ENCODE peak calls at places on chromosomes 12 and 14, in nine cellular contexts. U is tibial artery, E is Peyer's patch, F is AG09309, X is H1, J is cardiac fibroblast, P is astrocyte of the spinal cord, C is Calu3, K is choroid plexus epithelial cell. Z is an unnamed sample.

GRCh38 chr12:131093971-131094830 is 140.5 kb downstream of the ADGRD1 start:
- DNase-seq in U (peak), E (peak), F (no peak), X (no peak), J (no peak), P (no peak), C (no peak), K (no peak), Z (no peak)

GRCh38 chr12:60689137-60689536 is 1093.3 kb downstream of the SLC16A7 start:
- DNase-seq in U (no peak), E (no peak), F (no peak), X (no peak), J (no peak), P (no peak), C (no peak), K (no peak), Z (no peak)

GRCh38 chr12:1803736-1804135 is 16.6 kb upstream of the LRTM2 start:
- DNase-seq in U (no peak), E (peak), F (no peak), X (no peak), J (no peak), P (no peak), C (no peak), K (no peak), Z (no peak)

GRCh38 chr14:33987565-33988080 is 36.7 kb upstream of the EGLN3 start:
- DNase-seq in U (no peak), E (no peak), F (no peak), X (no peak), J (no peak), P (no peak), C (no peak), K (no peak), Z (no peak)

GRCh38 chr12:51855586-51856428 is 7.3 kb upstream of the FIGNL2 start:
- DNase-seq in U (no peak), E (no peak), F (no peak), X (peak), J (peak), P (peak), C (no peak), K (no peak), Z (no peak)

GRCh38 chr12:79424109-79424721 is 266.5 kb downstream of the PAWR start:
- DNase-seq in U (no peak), E (no peak), F (peak), X (no peak), J (peak), P (peak), C (peak), K (peak), Z (no peak)

GRCh38 chr14:25759251-25759650 is 709.3 kb upstream of the STXBP6 start:
- DNase-seq in U (no peak), E (no peak), F (no peak), X (no peak), J (no peak), P (no peak), C (no peak), K (no peak), Z (no peak)

GRCh38 chr12:50222275-50222783 is 55.2 kb upstream of the CERS5 start:
- DNase-seq in U (peak), E (no peak), F (peak), X (no peak), J (peak), P (peak), C (no peak), K (peak), Z (no peak)

GRCh38 chr12:4960547-4960946 is 50.8 kb downstream of the KCNA1 start:
- DNase-seq in U (no peak), E (no peak), F (no peak), X (no peak), J (no peak), P (no peak), C (no peak), K (no peak), Z (no peak)

GRCh38 chr12:5494343-5494742 is 62.4 kb downstream of the NTF3 start:
- DNase-seq in U (no peak), E (no peak), F (no peak), X (no peak), J (no peak), P (no peak), C (no peak), K (no peak), Z (no peak)

GRCh38 chr12:70648831-70649230 is 11.6 kb upstream of the PTPRB start:
- DNase-seq in U (no peak), E (no peak), F (peak), X (no peak), J (peak), P (peak), C (no peak), K (peak), Z (no peak)

GRCh38 chr12:122029620-122030426 is 8.1 kb downstream of the BCL7A start:
- DNase-seq in U (no peak), E (no peak), F (no peak), X (no peak), J (no peak), P (no peak), C (no peak), K (no peak), Z (no peak)

GRCh38 chr14:36866867-36867266 is 205.2 kb downstream of the PAX9 start:
- DNase-seq in U (no peak), E (no peak), F (no peak), X (no peak), J (no peak), P (no peak), C (no peak), K (no peak), Z (no peak)

GRCh38 chr12:122203301-122203967 is at the start of gene B3GNT4:
- DNase-seq in U (peak), E (peak), F (no peak), X (peak), J (peak), P (peak), C (peak), K (peak), Z (peak)

GRCh38 chr12:130955238-130955816 is 1.6 kb downstream of the ADGRD1 start:
- DNase-seq in U (no peak), E (no peak), F (no peak), X (no peak), J (no peak), P (no peak), C (no peak), K (no peak), Z (no peak)

GRCh38 chr12:106138279-106138645 is 492 bp downstream of the NUAK1 start:
- DNase-seq in U (no peak), E (no peak), F (no peak), X (no peak), J (no peak), P (no peak), C (no peak), K (no peak), Z (no peak)

GRCh38 chr12:6229823-6230222 is 29.6 kb downstream of the CD9 start:
- DNase-seq in U (peak), E (no peak), F (peak), X (no peak), J (peak), P (peak), C (no peak), K (peak), Z (no peak)

GRCh38 chr14:41830679-41831078 is 224.0 kb downstream of the LRFN5 start:
- DNase-seq in U (no peak), E (no peak), F (peak), X (no peak), J (peak), P (peak), C (no peak), K (peak), Z (no peak)

GRCh38 chr14:57029620-57030253 is 219.5 kb upstream of the OTX2 start:
- DNase-seq in U (no peak), E (no peak), F (no peak), X (no peak), J (no peak), P (no peak), C (no peak), K (no peak), Z (no peak)

GRCh38 chr12:128336506-128336905 is 69.5 kb downstream of the TMEM132C start:
- DNase-seq in U (no peak), E (no peak), F (no peak), X (no peak), J (no peak), P (no peak), C (no peak), K (no peak), Z (no peak)

GRCh38 chr12:39712334-39712733 is 92.7 kb upstream of the ABCD2 start:
- DNase-seq in U (no peak), E (no peak), F (no peak), X (no peak), J (no peak), P (no peak), C (no peak), K (no peak), Z (no peak)

GRCh38 chr12:50401383-50402155 is 884 bp downstream of the LARP4 start:
- DNase-seq in U (no peak), E (no peak), F (peak), X (no peak), J (peak), P (peak), C (no peak), K (peak), Z (no peak)

GRCh38 chr12:64665506-64665905 is 55.2 kb downstream of the RASSF3 start:
- DNase-seq in U (no peak), E (no peak), F (no peak), X (peak), J (no peak), P (no peak), C (peak), K (peak), Z (no peak)

GRCh38 chr12:17588968-17589367 is 501.0 kb downstream of the RERGL start:
- DNase-seq in U (no peak), E (no peak), F (no peak), X (no peak), J (no peak), P (no peak), C (peak), K (no peak), Z (no peak)

GRCh38 chr12:68317047-68317667 is 15.0 kb downstream of the MDM1 start:
- DNase-seq in U (no peak), E (no peak), F (no peak), X (no peak), J (peak), P (peak), C (peak), K (peak), Z (no peak)

GRCh38 chr14:69519701-69520100 is 35.2 kb downstream of the PLEKHD1 start:
- DNase-seq in U (no peak), E (no peak), F (no peak), X (no peak), J (no peak), P (no peak), C (no peak), K (no peak), Z (no peak)

GRCh38 chr12:102806592-102806991 is 110.5 kb downstream of the PAH start:
- DNase-seq in U (no peak), E (no peak), F (no peak), X (no peak), J (no peak), P (no peak), C (no peak), K (no peak), Z (no peak)

GRCh38 chr14:85528882-85529585 is 910 bp upstream of the FLRT2 start:
- DNase-seq in U (no peak), E (no peak), F (no peak), X (no peak), J (peak), P (peak), C (no peak), K (peak), Z (no peak)

GRCh38 chr14:99264691-99265090 is 7.3 kb downstream of the BCL11B start:
- DNase-seq in U (peak), E (no peak), F (no peak), X (no peak), J (no peak), P (no peak), C (no peak), K (no peak), Z (no peak)

GRCh38 chr14:23056257-23056955 is 914 bp downstream of the CDH24 start:
- DNase-seq in U (peak), E (peak), F (no peak), X (peak), J (peak), P (peak), C (peak), K (peak), Z (peak)

GRCh38 chr14:64910847-64911495 is 3.3 kb upstream of the CHURC1 start:
- DNase-seq in U (no peak), E (no peak), F (no peak), X (no peak), J (peak), P (peak), C (peak), K (peak), Z (no peak)

GRCh38 chr14:30211326-30211725 is 283.7 kb upstream of the PRKD1 start:
- DNase-seq in U (no peak), E (no peak), F (no peak), X (no peak), J (peak), P (peak), C (no peak), K (peak), Z (no peak)

GRCh38 chr12:27498761-27499160 is 25.2 kb upstream of the PPFIBP1 start:
- DNase-seq in U (no peak), E (no peak), F (no peak), X (no peak), J (peak), P (no peak), C (no peak), K (peak), Z (no peak)

DNA sequence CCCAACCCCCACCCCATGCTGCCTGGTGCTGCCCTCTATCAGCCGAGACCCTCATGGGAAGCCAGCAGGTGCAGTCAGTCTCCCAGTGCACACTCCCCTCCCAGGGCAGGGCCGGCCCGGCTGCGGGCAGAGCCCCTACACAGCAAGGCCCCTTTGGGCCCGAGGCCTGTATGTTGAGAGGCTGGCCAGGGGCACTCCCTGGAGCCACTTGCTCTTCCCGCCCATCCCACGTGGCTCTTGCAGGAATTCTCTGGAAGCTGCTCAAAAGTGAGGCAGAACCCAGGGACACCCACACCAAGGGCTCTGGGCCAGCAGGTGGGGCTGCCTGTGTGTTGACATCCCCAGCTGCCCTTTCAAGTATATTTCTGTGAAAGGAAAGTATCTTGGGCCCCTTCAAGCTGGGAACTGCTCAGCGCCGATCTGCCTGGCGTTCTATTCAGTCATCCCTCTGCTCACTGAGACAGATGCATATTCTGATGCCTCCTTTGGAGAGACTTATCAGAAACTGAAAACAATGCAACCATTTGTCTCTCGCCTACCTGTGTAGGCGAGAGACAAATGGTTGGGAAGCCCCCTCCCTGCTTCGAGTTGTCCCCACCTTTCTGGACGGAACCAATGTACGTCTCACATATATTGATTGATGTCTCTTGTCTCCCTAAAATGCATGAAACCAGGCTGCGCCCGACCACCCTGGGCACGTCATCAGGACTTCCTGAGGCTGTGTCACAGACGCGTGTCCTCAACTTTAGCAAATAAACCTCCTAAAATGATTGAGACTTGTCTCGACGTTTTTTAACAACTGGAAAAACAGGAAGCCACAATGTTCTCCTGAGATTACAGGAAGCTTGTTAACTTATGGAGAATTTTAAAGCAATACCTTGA is 6.0 kb downstream of the GPR132 start:
- DNase-seq in U (no peak), E (no peak), F (no peak), X (peak), J (peak), P (no peak), C (no peak), K (no peak), Z (no peak)
- TF ChIP-seq CTCF in U (no peak), E (no peak), F (no peak), X (no peak), J (no peak), P (no peak), C (no peak), K (no peak), Z (no peak)

GRCh38 chr14:92668266-92668973 is 80.0 kb downstream of the LGMN start:
- DNase-seq in U (no peak), E (no peak), F (no peak), X (no peak), J (no peak), P (no peak), C (no peak), K (no peak), Z (no peak)

GRCh38 chr14:92673601-92674000 is 74.8 kb downstream of the LGMN start:
- DNase-seq in U (no peak), E (no peak), F (no peak), X (no peak), J (no peak), P (no peak), C (no peak), K (no peak), Z (no peak)

GRCh38 chr14:92670967-92671366 is 77.5 kb downstream of the LGMN start:
- DNase-seq in U (no peak), E (no peak), F (no peak), X (no peak), J (no peak), P (peak), C (no peak), K (peak), Z (no peak)

GRCh38 chr14:92666251-92666650 is 82.2 kb downstream of the LGMN start:
- DNase-seq in U (no peak), E (no peak), F (no peak), X (no peak), J (no peak), P (no peak), C (no peak), K (no peak), Z (no peak)

DNA sequence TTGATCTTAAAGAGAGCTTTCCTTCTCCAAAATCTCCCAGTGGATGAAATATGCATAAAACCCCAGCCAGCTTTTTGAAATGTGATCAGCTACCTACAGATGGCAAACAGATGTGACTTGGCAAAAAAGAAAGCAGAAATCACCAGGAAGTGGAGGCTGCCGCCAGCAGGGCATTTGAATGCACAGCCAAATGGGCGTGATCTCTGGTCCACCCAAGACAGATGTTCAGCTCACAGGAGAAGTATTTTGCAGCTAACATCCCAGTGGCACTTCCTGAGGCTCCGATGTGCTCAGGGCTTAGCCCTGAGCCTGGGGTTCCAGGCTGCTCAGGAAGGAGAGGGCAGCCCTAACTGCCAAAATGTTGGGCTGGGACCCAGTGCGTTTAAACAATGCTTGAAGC is 78.2 kb downstream of the LGMN start:
- DNase-seq in U (no peak), E (no peak), F (peak), X (no peak), J (peak), P (peak), C (no peak), K (peak), Z (no peak)
- TF ChIP-seq CTCF in U (no peak), E (no peak), F (peak), X (no peak), J (peak), P (peak), C (no peak), K (peak), Z (no peak)

GRCh38 chr12:54612216-54612750 is 22.4 kb downstream of the LACRT start:
- DNase-seq in U (no peak), E (no peak), F (no peak), X (no peak), J (no peak), P (no peak), C (no peak), K (no peak), Z (no peak)
- TF ChIP-seq CTCF in U (no peak), E (no peak), F (no peak), X (no peak), J (no peak), P (no peak), C (no peak), K (no peak), Z (no peak)

DNA sequence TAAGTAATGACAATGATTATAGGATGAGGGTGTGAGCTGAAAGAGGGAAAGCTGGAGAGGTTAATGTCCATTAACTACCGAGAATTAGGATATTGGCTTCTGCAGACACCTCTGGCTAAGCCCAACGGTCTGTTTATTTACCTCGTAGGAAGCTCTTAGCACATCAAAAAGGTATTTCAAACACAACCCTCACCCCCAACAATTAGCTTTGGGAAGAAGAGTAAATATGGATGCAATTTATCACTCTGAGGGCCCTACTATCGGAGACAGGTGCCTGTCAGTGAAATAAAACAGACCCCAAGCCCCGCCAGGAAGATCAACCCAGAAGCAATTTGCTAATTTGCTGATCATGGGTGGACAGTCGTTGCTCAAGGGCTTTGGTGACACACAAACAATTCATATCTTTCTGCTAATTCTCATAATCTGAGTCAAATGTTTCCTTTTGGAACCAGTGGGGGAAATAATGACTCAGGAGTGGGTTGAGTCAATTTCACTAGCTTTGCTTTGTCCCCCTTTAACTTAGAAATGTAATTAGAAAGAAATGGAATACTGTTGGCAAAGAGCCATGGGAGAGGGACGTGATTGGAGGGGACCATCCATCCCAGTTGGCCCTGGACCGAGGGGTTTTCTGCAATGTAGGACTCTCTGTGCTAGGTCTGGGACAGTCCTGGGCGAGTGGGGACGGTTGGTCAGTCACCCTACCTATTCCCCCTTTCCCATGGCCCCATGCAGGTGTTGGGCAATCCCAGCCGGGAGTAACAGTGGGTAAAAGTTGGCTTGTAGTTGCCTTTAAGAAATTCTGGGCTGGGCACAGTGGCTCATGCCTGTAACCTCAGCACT is 99.1 kb upstream of the MED13L start:
- DNase-seq in U (peak), E (no peak), F (no peak), X (no peak), J (peak), P (peak), C (no peak), K (peak), Z (no peak)
- TF ChIP-seq CTCF in U (no peak), E (no peak), F (no peak), X (no peak), J (no peak), P (no peak), C (no peak), K (no peak), Z (no peak)

GRCh38 chr14:93998871-93999403 is 1.8 kb downstream of the CCDC197 start:
- DNase-seq in U (no peak), E (no peak), F (no peak), X (no peak), J (no peak), P (no peak), C (no peak), K (no peak), Z (no peak)

GRCh38 chr14:93997933-93998870 is 1.1 kb downstream of the CCDC197 start:
- DNase-seq in U (no peak), E (no peak), F (no peak), X (no peak), J (no peak), P (no peak), C (no peak), K (no peak), Z (no peak)

GRCh38 chr14:93996130-93996695 is 888 bp upstream of the CCDC197 start:
- DNase-seq in U (no peak), E (no peak), F (no peak), X (no peak), J (no peak), P (no peak), C (no peak), K (no peak), Z (no peak)

GRCh38 chr14:93994919-93995682 is 2.0 kb upstream of the CCDC197 start:
- DNase-seq in U (peak), E (no peak), F (peak), X (no peak), J (peak), P (peak), C (peak), K (no peak), Z (no peak)

GRCh38 chr14:93997082-93997481 is at the start of gene CCDC197:
- DNase-seq in U (no peak), E (no peak), F (no peak), X (no peak), J (no peak), P (no peak), C (peak), K (no peak), Z (no peak)
- TF ChIP-seq CTCF in U (no peak), E (no peak), F (no peak), X (no peak), J (no peak), P (no peak), C (no peak), K (no peak), Z (no peak)

Z was measured in natural killer cell.